ENCODE peak calls at places on chromosomes 2 and 18, in nine cellular contexts. Z is kidney tubule cell; O is substantia nigra; L is amniotic stem cell; N is stimulated activated CD8-positive, alpha-beta memory T cell treated with anti-CD3 and anti-CD28 coated beads, Interleukin-7, amount 100 ng/mL, for 24 hours; X is NCI-H226; G is H1; R is heart left ventricle; T is kidney. P is an unnamed sample.

GRCh38 chr2:240589850-240590525 is 3.5 kb downstream of the CAPN10 start:
- DNase-seq in N (no peak), L (no peak), X (no peak), R (no peak), O (no peak), T (peak; percentile 80), G (no peak), Z (peak; percentile 87), P (no peak)

GRCh38 chr18:37654034-37654433 is 88.4 kb upstream of the CELF4 start:
- DNase-seq in X (no peak), R (no peak), G (no peak), O (no peak), T (no peak), Z (no peak), N (no peak), L (no peak), P (no peak)

GRCh38 chr2:113277474-113278072 is 1.1 kb downstream of the PAX8 start:
- DNase-seq in R (no peak), L (no peak), G (no peak), X (no peak), O (no peak), N (no peak), T (peak; percentile 69), Z (peak; percentile 33), P (no peak)

GRCh38 chr2:198116652-198117175 is 312.3 kb downstream of the PLCL1 start:
- DNase-seq in X (no peak), L (no peak), G (no peak), Z (no peak), R (no peak), O (no peak), N (no peak), T (no peak), P (no peak)

GRCh38 chr2:85728883-85729824 is 24.6 kb upstream of the ATOH8 start:
- DNase-seq in Z (peak; percentile 72), O (peak; percentile 87), L (peak; percentile 49), T (peak; percentile 94), X (peak; percentile 54), N (peak; percentile 63), R (peak; percentile 89), G (peak; percentile 71), P (peak; percentile 68)

GRCh38 chr2:171411791-171412483 is 21.9 kb downstream of the METTL8 start:
- DNase-seq in R (no peak), T (no peak), X (no peak), L (no peak), Z (peak; percentile 18), N (no peak), O (no peak), G (no peak), P (peak; percentile 54)

GRCh38 chr18:22557160-22557941 is 139.6 kb upstream of the CTAGE1 start:
- DNase-seq in L (no peak), T (no peak), X (peak; percentile 67), R (no peak), G (no peak), Z (no peak), O (no peak), N (no peak), P (no peak)

GRCh38 chr18:13558132-13558531 is 168.2 kb downstream of the FAM210A start:
- DNase-seq in O (peak; percentile 42), Z (peak; percentile 60), R (peak; percentile 45), X (peak; percentile 15), L (no peak), G (peak; percentile 34), N (no peak), T (no peak), P (peak; percentile 44)

GRCh38 chr2:240432430-240432819 is 3.0 kb upstream of the GPC1 start:
- DNase-seq in X (no peak), O (no peak), L (no peak), T (peak; percentile 40), R (peak; percentile 11), N (no peak), G (no peak), Z (no peak), P (no peak)

GRCh38 chr2:196750977-196751631 is 48.4 kb downstream of the GTF3C3 start:
- DNase-seq in T (peak; percentile 65), G (peak; percentile 33), X (peak; percentile 16), O (peak; percentile 30), N (peak; percentile 14), R (peak; percentile 40), Z (peak; percentile 64), L (peak; percentile 1), P (peak; percentile 77)

GRCh38 chr2:232488097-232488711 is 570 bp upstream of the ECEL1 start:
- DNase-seq in G (no peak), Z (no peak), O (no peak), T (peak; percentile 49), X (no peak), N (no peak), R (no peak), L (no peak), P (no peak)

GRCh38 chr18:12990128-12990485 is 1.1 kb upstream of the CEP192 start:
- DNase-seq in L (no peak), R (no peak), O (no peak), Z (peak; percentile 2), G (no peak), X (no peak), T (no peak), N (peak; percentile 3), P (no peak)

GRCh38 chr2:234491281-234491680 is 5.6 kb downstream of the ARL4C start:
- DNase-seq in L (no peak), X (no peak), N (no peak), R (no peak), T (no peak), G (no peak), Z (no peak), O (no peak), P (no peak)

GRCh38 chr2:8015848-8016580 is 665.8 kb upstream of the ID2 start:
- DNase-seq in Z (no peak), N (no peak), R (no peak), X (no peak), L (no peak), O (no peak), G (no peak), T (no peak), P (no peak)

GRCh38 chr18:48922801-48923730 is 27.7 kb downstream of the SMAD7 start:
- DNase-seq in L (peak; percentile 69), T (peak; percentile 93), G (no peak), X (peak; percentile 74), R (peak; percentile 69), O (no peak), Z (peak; percentile 70), N (no peak), P (peak; percentile 49)

GRCh38 chr2:67002618-67003371 is 394.3 kb upstream of the ETAA1 start:
- DNase-seq in G (no peak), L (no peak), Z (no peak), N (no peak), X (no peak), T (no peak), O (no peak), R (no peak), P (peak; percentile 76)

GRCh38 chr2:100427627-100428258 is 10.3 kb upstream of the CHST10 start:
- DNase-seq in N (peak; percentile 27), Z (peak; percentile 60), R (peak; percentile 42), O (peak; percentile 58), L (no peak), X (peak; percentile 8), G (no peak), T (no peak), P (peak; percentile 65)

GRCh38 chr2:99836670-99837069 is 305.7 kb downstream of the AFF3 start:
- DNase-seq in N (no peak), Z (no peak), L (no peak), O (no peak), X (no peak), R (no peak), T (no peak), G (no peak), P (no peak)

GRCh38 chr2:65175894-65176527 is 46.1 kb upstream of the RAB1A start:
- DNase-seq in N (no peak), R (no peak), O (no peak), L (no peak), Z (no peak), G (no peak), T (no peak), X (no peak), P (no peak)

GRCh38 chr18:55268629-55269275 is 309.5 kb upstream of the CCDC68 start:
- DNase-seq in X (no peak), L (no peak), N (no peak), Z (no peak), T (no peak), R (no peak), G (no peak), O (no peak), P (no peak)

GRCh38 chr2:144582651-144583361 is 62.9 kb upstream of the ZEB2 start:
- DNase-seq in X (peak; percentile 59), G (no peak), O (no peak), Z (no peak), T (no peak), L (no peak), R (no peak), N (no peak), P (no peak)

GRCh38 chr2:119549236-119549635 is 5.0 kb downstream of the CFAP221 start:
- DNase-seq in T (no peak), R (no peak), Z (peak; percentile 47), G (no peak), L (no peak), O (no peak), X (peak; percentile 57), N (no peak), P (peak; percentile 55)

GRCh38 chr2:211453311-211453894 is 897.0 kb downstream of the CPS1 start:
- DNase-seq in R (no peak), G (no peak), L (no peak), N (no peak), T (no peak), X (no peak), O (no peak), Z (no peak), P (no peak)

GRCh38 chr18:50850307-50850706 is 28.6 kb upstream of the ME2 start:
- DNase-seq in R (no peak), T (no peak), Z (no peak), G (no peak), N (no peak), L (no peak), X (no peak), O (no peak), P (no peak)

GRCh38 chr18:55900380-55900779 is 312.4 kb upstream of the TCF4 start:
- DNase-seq in R (no peak), X (peak; percentile 24), L (no peak), O (no peak), T (no peak), G (no peak), Z (no peak), N (no peak), P (no peak)

GRCh38 chr2:25597881-25598280 is 75.5 kb downstream of the DTNB start:
- DNase-seq in O (no peak), T (no peak), R (no peak), X (no peak), G (no peak), Z (no peak), N (no peak), L (no peak), P (no peak)

GRCh38 chr18:48727685-48728084 is 188.9 kb downstream of the CTIF start:
- DNase-seq in X (no peak), G (no peak), O (no peak), T (no peak), L (no peak), Z (no peak), N (no peak), R (no peak), P (no peak)

GRCh38 chr2:10414000-10414451 is 34.1 kb downstream of the ODC1 start:
- DNase-seq in X (peak; percentile 85), G (no peak), O (no peak), N (no peak), T (no peak), R (no peak), Z (peak; percentile 92), L (no peak), P (peak; percentile 70)

GRCh38 chr2:30237346-30238142 is 6.2 kb downstream of the LBH start:
- DNase-seq in R (no peak), G (no peak), T (no peak), X (no peak), Z (no peak), N (no peak), L (no peak), O (no peak), P (no peak)

GRCh38 chr2:231000211-231000904 is 4.4 kb downstream of the SPATA3 start:
- DNase-seq in T (no peak), R (no peak), Z (peak; percentile 25), G (peak; percentile 60), N (no peak), O (no peak), X (no peak), L (no peak), P (no peak)

GRCh38 chr18:73688851-73689659 is 458.6 kb downstream of the FBXO15 start:
- DNase-seq in L (peak; percentile 78), Z (peak; percentile 91), R (no peak), X (peak; percentile 3), T (no peak), O (no peak), G (no peak), N (no peak), P (peak; percentile 95)